ENCODE peak calls at places on chromosomes 1 and 21, in four cellular contexts. One of them, this sample, is unnamed.

GRCh38 chr1:67677925-67678324 is 7.1 kb upstream of the GADD45A start:
- DNase-seq in fibroblast of lung: no peak
- DNase-seq in H9: no peak
- DNase-seq in adipocyte: no peak
- DNase-seq in this sample: no peak

GRCh38 chr1:61797045-61797755 is 54.9 kb downstream of the PATJ start:
- DNase-seq in fibroblast of lung: no peak
- DNase-seq in H9: no peak
- DNase-seq in adipocyte: no peak
- DNase-seq in this sample: no peak

GRCh38 chr1:228157381-228158126 is 7.8 kb downstream of the GJC2 start:
- DNase-seq in fibroblast of lung: no peak
- DNase-seq in H9: no peak
- DNase-seq in adipocyte: no peak
- DNase-seq in this sample: no peak

GRCh38 chr1:30310966-30311742 is 412.2 kb downstream of the MATN1 start:
- DNase-seq in fibroblast of lung: no peak
- DNase-seq in H9: no peak
- DNase-seq in adipocyte: no peak
- DNase-seq in this sample: no peak

GRCh38 chr1:27301582-27302199 is 20.3 kb upstream of the TMEM222 start:
- DNase-seq in fibroblast of lung: no peak
- DNase-seq in H9: peak
- DNase-seq in adipocyte: no peak
- DNase-seq in this sample: no peak

GRCh38 chr1:171910786-171911185 is 69.5 kb downstream of the DNM3 start:
- DNase-seq in fibroblast of lung: no peak
- DNase-seq in H9: no peak
- DNase-seq in adipocyte: no peak
- DNase-seq in this sample: no peak

GRCh38 chr1:56060901-56061300 is 518.5 kb downstream of the PLPP3 start:
- DNase-seq in fibroblast of lung: peak
- DNase-seq in H9: no peak
- DNase-seq in adipocyte: peak
- DNase-seq in this sample: no peak

GRCh38 chr21:35478096-35479080 is 429.3 kb upstream of the RUNX1 start:
- DNase-seq in fibroblast of lung: peak
- DNase-seq in H9: no peak
- DNase-seq in adipocyte: no peak
- DNase-seq in this sample: no peak

GRCh38 chr1:68758666-68759209 is 261.9 kb upstream of the DEPDC1 start:
- DNase-seq in fibroblast of lung: no peak
- DNase-seq in H9: peak
- DNase-seq in adipocyte: no peak
- DNase-seq in this sample: no peak

GRCh38 chr21:36282568-36283230 is 37.3 kb upstream of the MORC3 start:
- DNase-seq in fibroblast of lung: peak
- DNase-seq in H9: no peak
- DNase-seq in adipocyte: peak
- DNase-seq in this sample: peak

GRCh38 chr1:151398691-151399065 is 695 bp upstream of the PSMB4 start:
- DNase-seq in fibroblast of lung: no peak
- DNase-seq in H9: no peak
- DNase-seq in adipocyte: no peak
- DNase-seq in this sample: peak

GRCh38 chr1:234887026-234887910 is 241.4 kb downstream of the TOMM20 start:
- DNase-seq in fibroblast of lung: no peak
- DNase-seq in H9: no peak
- DNase-seq in adipocyte: no peak
- DNase-seq in this sample: peak

GRCh38 chr1:106700151-106700550 is 356.3 kb upstream of the PRMT6 start:
- DNase-seq in fibroblast of lung: peak
- DNase-seq in H9: no peak
- DNase-seq in adipocyte: peak
- DNase-seq in this sample: peak

GRCh38 chr1:37989381-37989930 is 366 bp downstream of the SF3A3 start:
- DNase-seq in fibroblast of lung: peak
- DNase-seq in H9: peak
- DNase-seq in adipocyte: peak
- DNase-seq in this sample: peak

GRCh38 chr1:5637171-5637570 is 355.1 kb downstream of the NPHP4 start:
- DNase-seq in fibroblast of lung: no peak
- DNase-seq in H9: no peak
- DNase-seq in adipocyte: no peak
- DNase-seq in this sample: peak

GRCh38 chr1:2542262-2542915 is 12.3 kb upstream of the HES5 start:
- DNase-seq in fibroblast of lung: no peak
- DNase-seq in H9: no peak
- DNase-seq in adipocyte: no peak
- DNase-seq in this sample: no peak
- H3K9ac ChIP-seq in fibroblast of lung: no peak
- H3K9ac ChIP-seq in H9: no peak
- H3K9ac ChIP-seq in adipocyte: no peak
- H3K9ac ChIP-seq in this sample: no peak

DNA sequence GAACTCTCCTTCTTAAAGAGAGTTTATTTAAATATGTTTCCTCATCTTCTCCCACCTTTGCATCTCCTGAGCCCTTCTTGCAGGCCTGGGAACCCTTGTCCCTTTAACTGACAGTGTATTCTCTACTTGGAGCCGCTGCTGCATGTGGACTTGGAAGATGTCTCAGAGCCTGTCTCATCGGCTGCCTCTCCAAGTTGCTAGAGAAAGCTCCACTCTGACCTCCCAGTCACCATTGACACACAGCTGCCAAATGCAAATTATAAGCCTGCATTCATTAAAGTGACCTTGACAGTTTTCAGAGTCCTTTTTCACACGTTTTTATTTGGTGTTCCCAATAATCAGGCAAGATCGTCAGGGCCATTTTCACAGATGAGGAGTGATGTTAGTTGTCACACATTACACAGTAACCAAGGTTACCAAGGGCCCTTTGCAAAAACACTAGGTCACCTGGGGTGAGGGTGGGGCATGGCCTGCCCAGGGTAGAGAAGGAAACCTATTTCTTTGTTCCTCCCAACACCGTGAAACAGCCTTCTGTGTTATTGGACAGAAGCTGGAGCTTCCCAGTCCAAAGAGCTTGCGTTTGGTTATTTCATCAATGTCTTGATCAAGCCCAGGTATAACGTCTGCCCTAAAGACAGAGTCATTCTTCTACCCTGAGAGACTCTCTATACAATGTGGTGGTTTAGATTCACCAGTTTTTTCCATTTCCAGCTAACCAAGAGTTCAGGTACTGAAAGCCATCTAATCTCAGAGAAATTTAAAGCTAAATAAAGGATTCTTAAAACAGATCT is 164.1 kb downstream of the GALNT2 start:
- DNase-seq in fibroblast of lung: no peak
- DNase-seq in H9: no peak
- DNase-seq in adipocyte: no peak
- DNase-seq in this sample: no peak
- H3K9ac ChIP-seq in fibroblast of lung: no peak
- H3K9ac ChIP-seq in H9: no peak
- H3K9ac ChIP-seq in adipocyte: peak
- H3K9ac ChIP-seq in this sample: no peak

GRCh38 chr1:211013346-211014240 is 120.4 kb downstream of the KCNH1 start:
- DNase-seq in fibroblast of lung: no peak
- DNase-seq in H9: no peak
- DNase-seq in adipocyte: peak
- DNase-seq in this sample: peak
- H3K9ac ChIP-seq in fibroblast of lung: no peak
- H3K9ac ChIP-seq in H9: no peak
- H3K9ac ChIP-seq in adipocyte: no peak
- H3K9ac ChIP-seq in this sample: no peak

DNA sequence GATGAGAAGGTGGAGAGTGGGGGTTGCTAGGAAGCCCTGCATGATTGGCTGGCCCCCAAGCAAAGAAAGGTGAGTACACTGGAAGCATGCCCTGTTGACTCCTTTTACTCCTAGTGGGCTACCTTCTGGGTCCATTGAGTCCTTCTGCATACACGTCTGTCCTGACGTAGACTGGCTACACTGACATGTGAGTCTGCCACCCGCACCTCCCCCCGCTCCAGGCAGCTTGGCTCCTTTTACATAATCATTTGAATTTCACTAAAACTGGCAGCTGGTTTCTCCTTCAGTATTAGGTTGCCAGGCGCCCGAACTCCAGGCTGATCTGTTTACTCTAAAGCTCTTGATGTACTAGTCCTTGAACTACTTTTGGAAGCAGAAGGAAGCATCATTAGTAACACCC is 8.7 kb downstream of the MRPS21 start:
- DNase-seq in fibroblast of lung: no peak
- DNase-seq in H9: peak
- DNase-seq in adipocyte: no peak
- DNase-seq in this sample: no peak
- H3K9ac ChIP-seq in fibroblast of lung: no peak
- H3K9ac ChIP-seq in H9: no peak
- H3K9ac ChIP-seq in adipocyte: no peak
- H3K9ac ChIP-seq in this sample: no peak

DNA sequence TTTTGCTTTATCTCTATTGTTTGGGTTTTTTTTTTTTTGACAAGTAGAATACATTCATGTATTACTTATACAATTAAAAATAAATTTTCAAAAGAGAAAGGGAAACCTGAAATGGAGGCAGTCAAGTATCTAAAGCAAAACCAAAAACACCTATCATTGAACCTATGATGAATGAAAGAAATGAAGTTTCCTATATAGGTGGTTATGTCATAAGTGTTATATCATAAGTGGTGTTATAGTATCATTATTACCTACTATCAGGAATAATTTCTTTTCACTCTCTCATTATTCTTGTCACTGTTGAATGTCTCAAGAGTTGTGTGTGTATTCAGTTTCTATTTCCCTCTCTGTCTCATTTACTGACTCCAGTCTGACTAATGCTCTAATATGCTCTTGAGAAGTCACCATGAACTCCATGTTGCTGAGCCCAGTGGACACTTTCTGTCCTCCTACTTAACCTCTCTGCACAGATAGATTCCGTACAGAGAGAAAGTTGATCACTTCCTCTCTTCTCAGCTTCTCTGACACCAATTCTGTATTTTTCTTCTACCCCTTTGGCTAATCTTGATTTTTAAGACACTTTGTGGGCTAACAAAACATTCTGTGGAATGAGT is 49.9 kb downstream of the RASAL2 start:
- DNase-seq in fibroblast of lung: peak
- DNase-seq in H9: no peak
- DNase-seq in adipocyte: peak
- DNase-seq in this sample: peak
- H3K9ac ChIP-seq in fibroblast of lung: no peak
- H3K9ac ChIP-seq in H9: no peak
- H3K9ac ChIP-seq in adipocyte: no peak
- H3K9ac ChIP-seq in this sample: peak

DNA sequence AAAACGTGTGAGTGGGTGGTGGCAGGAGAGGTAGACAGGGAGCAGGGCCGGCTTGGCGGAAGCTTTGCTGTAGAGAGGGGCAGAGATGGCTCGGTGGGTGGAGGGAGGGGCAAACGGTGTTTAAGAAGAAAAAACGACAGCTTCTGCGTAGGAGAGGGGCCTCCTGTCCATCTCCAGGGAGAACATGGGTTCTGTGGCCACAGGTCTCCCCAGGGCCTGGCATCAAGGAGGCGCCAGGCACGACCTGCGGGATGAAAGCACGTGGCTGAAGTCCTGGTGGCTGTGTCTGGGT is 1.0 kb upstream of the PRKCZ start:
- DNase-seq in fibroblast of lung: no peak
- DNase-seq in H9: no peak
- DNase-seq in adipocyte: no peak
- DNase-seq in this sample: no peak
- H3K9ac ChIP-seq in fibroblast of lung: no peak
- H3K9ac ChIP-seq in H9: no peak
- H3K9ac ChIP-seq in adipocyte: no peak
- H3K9ac ChIP-seq in this sample: no peak

DNA sequence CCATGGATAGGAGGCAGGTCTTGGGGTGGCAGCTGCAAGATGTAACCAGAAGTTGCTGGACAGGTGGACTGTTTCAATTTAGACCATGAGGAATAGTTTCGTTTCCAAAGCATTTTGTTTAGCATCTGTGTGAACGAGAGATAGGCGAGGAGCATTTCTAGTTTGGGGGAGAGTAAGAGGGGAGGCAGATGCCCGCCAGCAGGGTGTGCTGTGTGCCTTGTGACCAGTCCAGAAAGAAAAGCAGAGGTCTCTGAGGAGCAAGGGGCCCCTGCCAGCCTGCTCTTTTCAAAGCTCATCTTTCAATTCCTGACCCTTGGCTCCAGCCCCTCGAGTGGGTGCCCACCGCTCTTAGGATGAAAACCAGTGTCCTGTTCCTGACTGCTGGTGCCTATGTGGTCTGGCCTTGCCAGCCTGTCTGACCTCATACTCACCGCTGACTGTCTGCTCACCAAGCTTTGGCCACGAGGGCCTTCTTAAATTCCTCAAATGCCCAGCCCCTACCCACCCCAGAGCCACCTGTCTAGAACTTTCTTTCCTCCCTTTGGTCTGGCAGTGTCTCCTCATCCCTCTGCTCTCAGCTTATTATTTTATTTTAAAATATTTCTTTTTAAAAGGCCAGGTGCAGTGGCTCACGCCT is 8.5 kb downstream of the SERINC2 start:
- DNase-seq in fibroblast of lung: peak
- DNase-seq in H9: peak
- DNase-seq in adipocyte: peak
- DNase-seq in this sample: peak
- H3K9ac ChIP-seq in fibroblast of lung: no peak
- H3K9ac ChIP-seq in H9: no peak
- H3K9ac ChIP-seq in adipocyte: no peak
- H3K9ac ChIP-seq in this sample: no peak

GRCh38 chr1:110800079-110800478 is 72.9 kb upstream of the CD53 start:
- DNase-seq in fibroblast of lung: no peak
- DNase-seq in H9: no peak
- DNase-seq in adipocyte: no peak
- DNase-seq in this sample: peak

GRCh38 chr1:110798691-110799256 is 74.2 kb upstream of the CD53 start:
- DNase-seq in fibroblast of lung: no peak
- DNase-seq in H9: no peak
- DNase-seq in adipocyte: no peak
- DNase-seq in this sample: no peak
- H3K9ac ChIP-seq in fibroblast of lung: no peak
- H3K9ac ChIP-seq in H9: no peak
- H3K9ac ChIP-seq in adipocyte: no peak
- H3K9ac ChIP-seq in this sample: no peak

DNA sequence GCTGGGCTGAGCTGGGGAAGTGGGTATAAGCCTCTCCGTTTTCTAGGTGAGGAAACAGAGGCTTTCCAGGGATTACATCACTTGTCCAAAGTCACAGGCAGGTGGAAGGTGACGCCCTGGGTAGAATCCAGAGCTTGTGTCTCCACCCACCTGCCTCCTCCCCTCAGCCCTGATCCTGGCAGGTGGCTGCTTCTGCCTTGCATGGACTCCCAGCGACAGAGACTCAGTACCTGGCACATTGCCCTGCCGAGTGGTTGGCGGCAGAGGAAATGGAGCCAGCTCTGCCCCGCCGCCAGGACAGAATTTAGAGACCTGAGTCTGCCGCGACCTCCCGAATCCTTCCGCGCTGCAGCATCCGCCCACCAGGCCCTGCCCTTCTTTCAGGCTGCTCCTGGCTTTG is 2.1 kb downstream of the PLA2G2E start:
- DNase-seq in fibroblast of lung: no peak
- DNase-seq in H9: no peak
- DNase-seq in adipocyte: no peak
- DNase-seq in this sample: no peak
- H3K9ac ChIP-seq in fibroblast of lung: no peak
- H3K9ac ChIP-seq in H9: no peak
- H3K9ac ChIP-seq in adipocyte: no peak
- H3K9ac ChIP-seq in this sample: no peak